ENCODE peak calls at places on chromosomes 1 and 21, in eight cellular contexts. O, P, F, B, D, T, V and W are unnamed samples. For H3K9me3, the result is how much of the 10 kb centered on the place peaks cover.

GRCh38 chr1:18542351-18542750 is 61.6 kb downstream of the KLHDC7A start:
- DNase-seq in D (no peak), O (no peak), B (peak), F (peak), V (no peak), T (no peak), P (no peak), W (no peak)

GRCh38 chr1:155514582-155515187 is 47.9 kb downstream of the ASH1L start:
- DNase-seq in V (no peak), D (no peak), F (no peak), B (no peak), P (no peak), O (no peak), T (peak), W (no peak)

GRCh38 chr1:2534775-2535387 is 4.8 kb upstream of the HES5 start:
- DNase-seq in T (no peak), V (no peak), B (no peak), D (peak), O (no peak), P (peak), F (no peak), W (no peak)

GRCh38 chr1:212467843-212468482 is 35.2 kb downstream of the NENF start:
- DNase-seq in V (no peak), T (no peak), O (no peak), F (no peak), D (peak), B (no peak), P (peak), W (no peak)

GRCh38 chr21:30042443-30042842 is 102.6 kb upstream of the GRIK1 start:
- DNase-seq in F (no peak), P (no peak), T (no peak), D (no peak), O (no peak), B (no peak), V (no peak), W (no peak)

GRCh38 chr1:2628933-2629626 is 3.7 kb downstream of the MMEL1 start:
- DNase-seq in F (no peak), B (peak), P (no peak), V (no peak), O (no peak), T (no peak), D (no peak), W (no peak)

GRCh38 chr1:65026235-65026634 is 59.9 kb upstream of the JAK1 start:
- DNase-seq in O (no peak), F (no peak), V (no peak), P (no peak), T (no peak), B (no peak), D (no peak), W (no peak)

GRCh38 chr1:152107984-152108898 is 7.0 kb downstream of the TCHH start:
- DNase-seq in O (peak), F (no peak), V (no peak), B (no peak), P (no peak), D (no peak), T (no peak), W (no peak)

GRCh38 chr1:17274186-17275170 is 25.6 kb downstream of the PADI3 start:
- DNase-seq in P (peak), O (no peak), V (no peak), T (no peak), D (peak), F (peak), B (no peak), W (no peak)

GRCh38 chr1:942411-942821 is 16.6 kb downstream of the NOC2L start:
- DNase-seq in B (no peak), V (no peak), F (no peak), P (peak), D (no peak), T (no peak), O (no peak), W (no peak)

GRCh38 chr1:72283204-72284083 is 1.1 kb upstream of the NEGR1 start:
- DNase-seq in F (peak), D (peak), O (peak), P (peak), T (peak), V (no peak), B (peak), W (peak)

GRCh38 chr1:244397086-244397485 is 54.6 kb downstream of the ADSS2 start:
- DNase-seq in D (no peak), B (no peak), T (no peak), P (no peak), V (no peak), F (no peak), O (no peak), W (no peak)

GRCh38 chr1:248703674-248704073 is 1.1 kb upstream of the OR14I1 start:
- DNase-seq in B (no peak), F (no peak), T (no peak), V (no peak), P (no peak), O (no peak), D (no peak), W (no peak)
- H3K9me3 ChIP-seq in B (under half), F (under half), T (under half), V (under half), P (under half), O (under half), D (under half), W (under half)

GRCh38 chr1:125064481-125064880 is 3879.7 kb downstream of the SRGAP2C start:
- DNase-seq in P (no peak), D (no peak), T (no peak), V (no peak), O (peak), F (no peak), B (peak), W (no peak)
- H3K9me3 ChIP-seq in P (under half), D (under half), T (under half), V (under half), O (under half), F (under half), B (under half), W (under half)

DNA sequence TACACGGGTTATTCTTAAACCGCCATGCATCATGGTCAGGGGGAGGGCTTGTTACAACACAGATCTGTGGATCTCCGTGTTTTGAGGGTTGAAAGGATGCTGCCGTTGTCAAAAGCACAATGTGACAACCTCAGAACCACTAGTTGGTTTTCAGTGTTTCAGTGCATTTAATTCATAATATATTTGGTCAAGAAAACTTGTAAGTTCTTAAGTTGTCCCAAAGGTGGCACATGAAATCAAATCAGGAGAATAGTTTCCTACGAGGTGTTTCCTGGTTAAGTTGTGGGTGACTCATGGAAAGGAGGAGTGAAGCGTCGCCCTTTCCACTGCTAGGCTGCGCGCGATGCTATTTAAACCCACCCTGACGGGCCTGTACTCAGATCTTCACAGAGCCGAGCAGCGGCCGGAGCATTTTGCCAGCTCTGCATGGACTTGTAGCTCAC is 1531.5 kb upstream of the TPTE start:
- DNase-seq in V (no peak), T (no peak), B (no peak), O (no peak), D (peak), P (no peak), F (no peak), W (no peak)
- H3K9me3 ChIP-seq in V (under half), T (under half), B (under half), O (under half), D (under half), P (under half), F (under half), W (under half)

DNA sequence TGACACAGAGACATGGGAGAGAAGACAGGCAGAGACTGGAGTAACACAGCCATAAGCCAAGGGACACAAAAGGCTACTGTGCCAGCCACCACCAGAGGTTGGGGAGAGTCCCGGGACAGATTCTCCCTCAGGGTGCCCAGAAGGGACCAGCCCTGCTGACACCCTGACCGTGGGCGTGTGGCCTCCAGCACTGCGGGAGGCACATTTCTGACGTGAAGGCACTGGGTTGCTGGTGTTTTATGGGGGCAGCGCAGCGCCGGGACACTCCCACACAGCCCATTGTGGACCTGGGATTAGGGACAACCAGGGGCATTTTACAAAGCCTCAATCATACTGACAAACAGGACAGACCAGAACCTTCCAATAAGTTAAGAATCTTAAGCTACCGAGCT is 26.2 kb downstream of the PRDM15 start:
- DNase-seq in T (no peak), B (no peak), D (no peak), O (peak), V (no peak), F (no peak), P (no peak), W (no peak)
- H3K9me3 ChIP-seq in T (under half), B (under half), D (under half), O (under half), V (under half), F (under half), P (under half), W (under half)

GRCh38 chr1:49051647-49052046 is 275.0 kb upstream of the BEND5 start:
- DNase-seq in T (no peak), P (no peak), F (no peak), O (no peak), V (no peak), D (no peak), B (no peak), W (no peak)

GRCh38 chr1:49050041-49050440 is 273.4 kb upstream of the BEND5 start:
- DNase-seq in P (no peak), O (no peak), T (no peak), D (no peak), V (no peak), F (no peak), B (no peak), W (no peak)

GRCh38 chr1:49048188-49048587 is 271.5 kb upstream of the BEND5 start:
- DNase-seq in V (no peak), P (no peak), B (no peak), D (no peak), T (no peak), O (no peak), F (no peak), W (no peak)

GRCh38 chr1:49045371-49045770 is 268.7 kb upstream of the BEND5 start:
- DNase-seq in T (no peak), F (no peak), D (no peak), B (no peak), O (no peak), V (no peak), P (no peak), W (no peak)

DNA sequence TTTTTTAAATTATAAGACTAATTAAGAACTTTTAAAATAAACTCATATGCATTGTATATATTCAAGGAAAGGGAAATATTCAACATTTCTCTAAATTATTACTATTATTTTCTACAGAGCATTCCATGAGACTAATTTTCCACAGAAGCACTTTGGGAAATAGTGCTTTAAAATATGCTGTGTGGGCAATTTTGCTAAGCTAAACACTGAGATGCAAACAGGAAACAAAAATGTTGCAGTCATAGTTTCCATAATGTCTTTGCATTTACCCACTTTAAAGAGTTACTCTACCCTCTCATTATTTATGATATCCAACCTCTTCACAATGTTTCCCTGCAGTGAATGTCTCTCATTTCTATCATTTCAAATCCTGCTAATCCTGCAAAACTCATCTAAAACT is 269.6 kb upstream of the BEND5 start:
- DNase-seq in P (no peak), F (no peak), V (no peak), O (no peak), D (no peak), B (no peak), T (no peak), W (no peak)
- H3K9me3 ChIP-seq in P (under half), F (under half), V (under half), O (under half), D (under half), B (under half), T (under half), W (under half)

GRCh38 chr1:227654858-227655752 is 80.0 kb downstream of the JMJD4 start:
- DNase-seq in P (peak), O (no peak), V (no peak), B (no peak), F (no peak), T (no peak), D (peak), W (no peak)
- H3K9me3 ChIP-seq in P (half or more), O (half or more), V (half or more), B (half or more), F (under half), T (half or more), D (half or more), W (half or more)

GRCh38 chr1:33211972-33212371 is 30.1 kb upstream of the TRIM62 start:
- DNase-seq in B (no peak), D (no peak), F (no peak), T (no peak), P (no peak), V (no peak), O (no peak), W (no peak)

GRCh38 chr1:33206340-33206739 is 24.5 kb upstream of the TRIM62 start:
- DNase-seq in O (no peak), D (no peak), T (no peak), B (no peak), F (no peak), V (no peak), P (no peak), W (no peak)
- H3K9me3 ChIP-seq in O (under half), D (under half), T (under half), B (under half), F (under half), V (under half), P (under half), W (under half)

GRCh38 chr1:20423169-20423795 is 62.7 kb downstream of the CAMK2N1 start:
- DNase-seq in D (no peak), F (no peak), T (no peak), B (no peak), V (no peak), O (no peak), P (no peak), W (no peak)
- H3K9me3 ChIP-seq in D (under half), F (under half), T (under half), B (under half), V (under half), O (under half), P (half or more), W (under half)

DNA sequence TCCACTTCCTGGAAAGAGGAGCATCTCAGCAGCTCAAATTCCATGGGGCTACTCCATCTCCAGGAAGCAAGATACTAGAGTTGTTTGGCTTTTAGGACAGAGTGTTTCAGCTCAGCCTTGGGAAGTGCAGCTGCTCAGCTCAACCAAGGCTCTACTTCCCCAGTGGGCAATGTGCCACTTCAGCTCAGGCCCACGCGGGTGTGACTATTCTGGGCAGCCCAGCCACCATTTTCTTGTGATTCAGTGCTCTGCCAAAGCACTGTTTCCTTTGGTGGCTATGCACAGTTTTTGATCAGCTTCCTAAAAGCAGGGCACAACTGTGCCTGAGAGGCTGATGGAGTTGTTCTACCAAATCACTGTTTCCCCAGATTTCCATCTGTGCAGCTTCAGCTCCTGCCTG is 1104.9 kb upstream of the TMPRSS15 start:
- DNase-seq in O (no peak), F (no peak), B (no peak), D (no peak), T (no peak), P (no peak), V (no peak), W (no peak)
- H3K9me3 ChIP-seq in O (under half), F (under half), B (under half), D (under half), T (under half), P (under half), V (under half), W (under half)

GRCh38 chr1:82321794-82322193 is 521.1 kb downstream of the ADGRL2 start:
- DNase-seq in B (no peak), O (no peak), F (no peak), T (no peak), P (no peak), D (no peak), V (no peak), W (no peak)
- H3K9me3 ChIP-seq in B (under half), O (under half), F (under half), T (under half), P (under half), D (under half), V (under half), W (under half)